ENCODE peak calls at places on chromosomes 16 and 17, in four cellular contexts. N, I, W and R are unnamed samples.

GRCh38 chr17:59785091-59785799 is 77.8 kb downstream of the VMP1 start:
- DNase-seq in N (no peak), I (no peak), W (no peak), R (no peak)

GRCh38 chr16:67022531-67023214 is 6.3 kb upstream of the CBFB start:
- DNase-seq in N (peak), I (no peak), W (no peak), R (peak)

GRCh38 chr16:57791903-57792461 is 10.3 kb downstream of the KIFC3 start:
- DNase-seq in N (no peak), I (no peak), W (no peak), R (no peak)

GRCh38 chr16:76653390-76654026 is 376.3 kb downstream of the CNTNAP4 start:
- DNase-seq in N (peak), I (peak), W (peak), R (no peak)

GRCh38 chr17:77948690-77949114 is 9.8 kb upstream of the TNRC6C start:
- DNase-seq in N (peak), I (peak), W (peak), R (no peak)

GRCh38 chr16:51166116-51166515 is 15.0 kb upstream of the SALL1 start:
- DNase-seq in N (no peak), I (no peak), W (no peak), R (no peak)

GRCh38 chr16:22191966-22192260 is 14.2 kb upstream of the EEF2K start:
- DNase-seq in N (peak), I (no peak), W (peak), R (no peak)

GRCh38 chr16:53988136-53988535 is 284.2 kb downstream of the FTO start:
- DNase-seq in N (no peak), I (no peak), W (no peak), R (no peak)

GRCh38 chr16:86763819-86764218 is 185.5 kb downstream of the FOXL1 start:
- DNase-seq in N (no peak), I (no peak), W (no peak), R (no peak)

GRCh38 chr16:54875443-54875842 is 55.2 kb upstream of the IRX5 start:
- DNase-seq in N (no peak), I (no peak), W (no peak), R (no peak)

GRCh38 chr17:75808905-75809621 is 24.5 kb downstream of the UNK start:
- DNase-seq in N (peak), I (no peak), W (peak), R (no peak)

GRCh38 chr16:66620419-66620775 is 15.9 kb downstream of the CMTM3 start:
- DNase-seq in N (no peak), I (peak), W (no peak), R (no peak)

GRCh38 chr17:4986951-4987766 is at the start of gene CAMTA2:
- DNase-seq in N (peak), I (peak), W (peak), R (peak)

GRCh38 chr16:30417447-30418349 is 10.3 kb downstream of the ZNF771 start:
- DNase-seq in N (peak), I (peak), W (peak), R (peak)

GRCh38 chr16:89489731-89490385 is 503 bp downstream of the ANKRD11 start:
- DNase-seq in N (no peak), I (peak), W (no peak), R (no peak)

GRCh38 chr16:1610841-1611653 is 825 bp downstream of the IFT140 start:
- DNase-seq in N (no peak), I (no peak), W (no peak), R (no peak)

GRCh38 chr16:73053379-73054130 is 5.6 kb upstream of the ZFHX3 start:
- DNase-seq in N (peak), I (no peak), W (peak), R (no peak)

GRCh38 chr17:32007463-32008298 is 498 bp downstream of the LRRC37B start:
- DNase-seq in N (peak), I (no peak), W (peak), R (no peak)

GRCh38 chr16:21281698-21282389 is 3.8 kb upstream of the CRYM start:
- DNase-seq in N (no peak), I (no peak), W (no peak), R (peak)

GRCh38 chr17:72555052-72555451 is 434.2 kb downstream of the SOX9 start:
- DNase-seq in N (no peak), I (no peak), W (no peak), R (no peak)

GRCh38 chr17:58995247-58995940 is 111.3 kb downstream of the TRIM37 start:
- DNase-seq in N (peak), I (no peak), W (no peak), R (no peak)

GRCh38 chr17:57889892-57890856 is 40.3 kb upstream of the MRPS23 start:
- DNase-seq in N (peak), I (no peak), W (peak), R (no peak)

GRCh38 chr17:36641877-36642845 is 40.8 kb downstream of the MRM1 start:
- DNase-seq in N (no peak), I (peak), W (no peak), R (no peak)

GRCh38 chr17:19648475-19649406 is at the start of gene ALDH3A2:
- DNase-seq in N (peak), I (peak), W (peak), R (peak)
- TF ChIP-seq CTCF in N (peak), I (no peak), W (no peak), R (peak)

GRCh38 chr17:33385133-33385532 is 92.0 kb upstream of the ASIC2 start:
- DNase-seq in N (no peak), I (peak), W (no peak), R (no peak)

GRCh38 chr17:33387406-33387805 is 94.3 kb upstream of the ASIC2 start:
- DNase-seq in N (no peak), I (no peak), W (no peak), R (no peak)

GRCh38 chr17:33385713-33386112 is 92.6 kb upstream of the ASIC2 start:
- DNase-seq in N (no peak), I (no peak), W (no peak), R (no peak)

GRCh38 chr17:33389506-33390141 is 96.5 kb upstream of the ASIC2 start:
- DNase-seq in N (peak), I (no peak), W (no peak), R (no peak)

GRCh38 chr17:33390479-33391027 is 97.5 kb upstream of the ASIC2 start:
- DNase-seq in N (peak), I (no peak), W (no peak), R (no peak)
- TF ChIP-seq CTCF in N (no peak), I (no peak), W (no peak), R (no peak)

DNA sequence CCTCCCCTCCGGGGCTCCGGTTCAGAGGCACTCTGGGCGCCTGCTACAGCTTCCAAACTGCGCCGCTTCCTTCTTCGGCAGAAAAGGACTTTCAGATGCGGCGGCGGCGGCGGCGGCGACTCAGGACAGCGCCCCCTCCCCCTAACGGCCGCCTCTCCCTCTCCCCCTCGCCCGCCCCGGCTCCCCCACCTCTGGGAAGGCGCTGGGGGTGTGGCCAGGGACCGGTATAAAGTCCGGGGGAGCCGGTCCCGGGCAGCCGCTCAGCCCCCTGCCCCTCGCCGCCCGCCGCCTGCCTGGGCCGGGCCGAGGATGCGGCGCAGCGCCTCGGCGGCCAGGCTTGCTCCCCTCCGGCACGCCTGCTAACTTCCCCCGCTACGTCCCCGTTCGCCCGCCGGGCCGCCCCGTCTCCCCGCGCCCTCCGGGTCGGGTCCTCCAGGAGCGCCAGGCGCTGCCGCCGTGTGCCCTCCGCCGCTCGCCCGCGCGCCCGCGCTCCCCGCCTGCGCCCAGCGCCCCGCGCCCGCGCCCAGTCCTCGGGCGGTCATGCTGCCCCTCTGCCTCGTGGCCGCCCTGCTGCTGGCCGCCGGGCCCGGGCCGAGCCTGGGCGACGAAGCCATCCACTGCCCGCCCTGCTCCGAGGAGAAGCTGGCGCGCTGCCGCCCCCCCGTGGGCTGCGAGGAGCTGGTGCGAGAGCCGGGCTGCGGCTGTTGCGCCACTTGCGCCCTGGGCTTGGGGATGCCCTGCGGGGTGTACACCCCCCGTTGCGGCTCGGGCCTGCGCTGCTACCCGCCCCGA is at the start of gene IGFBP4:
- DNase-seq in N (peak), I (peak), W (peak), R (peak)
- TF ChIP-seq CTCF in N (no peak), I (peak), W (peak), R (peak)

GRCh38 chr17:62732125-62732524 is 76.0 kb downstream of the MARCHF10 start:
- DNase-seq in N (no peak), I (no peak), W (peak), R (no peak)

GRCh38 chr17:62737513-62737912 is 70.6 kb downstream of the MARCHF10 start:
- DNase-seq in N (no peak), I (no peak), W (peak), R (no peak)

GRCh38 chr17:62740066-62740465 is 68.0 kb downstream of the MARCHF10 start:
- DNase-seq in N (no peak), I (no peak), W (no peak), R (no peak)

GRCh38 chr17:62739666-62740065 is 68.4 kb downstream of the MARCHF10 start:
- DNase-seq in N (no peak), I (no peak), W (no peak), R (no peak)

DNA sequence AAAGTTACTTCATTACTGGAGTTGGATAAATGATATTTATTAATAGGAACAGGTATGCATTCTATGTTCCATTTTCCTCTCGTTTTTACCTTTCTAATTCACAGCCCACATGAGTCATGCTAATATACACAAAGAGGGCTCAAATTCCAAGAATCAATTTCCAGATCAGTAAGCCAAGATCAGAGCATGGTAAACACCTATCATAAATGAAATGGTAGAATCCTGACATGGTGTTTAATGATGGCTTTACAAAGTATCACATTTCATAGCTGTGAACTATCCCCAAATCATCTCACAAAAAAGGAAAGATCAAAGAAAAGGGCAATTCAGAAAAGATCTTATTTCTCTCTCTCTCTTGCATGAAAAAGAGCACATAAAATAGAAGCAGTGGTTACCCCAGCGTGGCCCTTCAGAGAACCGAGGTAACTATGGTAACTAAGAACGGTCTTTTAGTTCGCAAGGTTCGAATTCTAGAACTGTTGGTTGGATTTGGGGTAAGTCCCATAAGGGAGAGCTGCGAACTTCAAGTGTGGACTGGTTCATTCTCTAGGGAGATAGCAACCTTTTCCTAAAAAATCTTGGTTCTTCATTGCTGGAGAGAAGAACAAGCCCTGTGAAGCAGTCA is 73.0 kb downstream of the MARCHF10 start:
- DNase-seq in N (no peak), I (no peak), W (no peak), R (no peak)
- TF ChIP-seq CTCF in N (no peak), I (no peak), W (no peak), R (no peak)

DNA sequence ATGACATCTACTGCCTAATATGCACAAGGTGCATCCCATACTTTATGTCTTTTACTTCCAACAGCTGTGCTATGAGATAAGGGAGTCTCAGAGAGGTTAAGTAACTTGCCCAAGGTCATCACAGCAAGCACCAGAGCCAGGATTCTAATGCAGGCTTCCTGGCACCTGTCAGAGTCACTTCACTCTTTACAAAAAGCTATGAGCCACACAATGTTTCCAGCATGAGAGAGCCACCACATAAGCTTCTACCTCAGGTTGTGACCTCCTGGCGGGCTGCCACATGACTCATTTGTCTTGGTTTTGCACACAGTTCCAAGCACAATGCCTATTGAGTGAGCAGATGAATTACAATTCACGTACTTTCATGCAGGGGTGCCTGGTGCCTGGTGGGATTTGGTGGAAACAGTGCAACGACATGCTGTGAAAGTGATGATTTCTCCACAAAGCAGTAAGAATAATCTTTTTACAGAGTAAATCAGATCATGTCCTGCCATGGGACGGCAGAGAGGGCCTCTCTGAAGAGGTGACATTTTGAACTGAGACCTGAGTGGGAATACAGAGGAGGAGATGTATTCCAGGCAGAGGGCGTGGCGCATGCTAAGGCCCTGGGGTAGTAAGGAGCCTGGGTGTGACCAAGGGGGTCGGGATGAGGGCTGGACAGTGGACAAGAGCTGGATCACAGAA is 53.2 kb downstream of the CACNG3 start:
- DNase-seq in N (peak), I (no peak), W (peak), R (no peak)
- TF ChIP-seq CTCF in N (no peak), I (no peak), W (no peak), R (no peak)